ENCODE peak calls at places on chromosomes 16 and 17, in five cellular contexts. G is H9, Q is nephron progenitor cell, I is fibroblast of mammary gland, B is stomach. J is an unnamed sample.

GRCh38 chr16:23188911-23189310 is 6.4 kb downstream of the SCNN1G start:
- DNase-seq in G (no peak), Q (no peak), I (no peak), B (no peak), J (no peak)

GRCh38 chr17:31802502-31802901 is 56.5 kb downstream of the COPRS start:
- DNase-seq in G (no peak), Q (no peak), I (no peak), B (no peak), J (no peak)

GRCh38 chr17:72407336-72408121 is 286.7 kb downstream of the SOX9 start:
- DNase-seq in G (peak; percentile 66), Q (peak; percentile 17), I (peak; percentile 96), B (peak; percentile 81), J (no peak)

GRCh38 chr17:80475949-80476876 is at the start of gene NPTX1:
- DNase-seq in G (no peak), Q (peak; percentile 54), I (no peak), B (no peak), J (no peak)

GRCh38 chr17:42002792-42003301 is 14.4 kb downstream of the DNAJC7 start:
- DNase-seq in G (no peak), Q (no peak), I (no peak), B (no peak), J (no peak)

GRCh38 chr17:48593840-48594411 is 347 bp upstream of the HOXB5 start:
- DNase-seq in G (peak; percentile 93), Q (peak; percentile 94), I (peak; percentile 90), B (peak; percentile 74), J (peak; percentile 79)

GRCh38 chr16:56344518-56345405 is 80.6 kb downstream of the AMFR start:
- DNase-seq in G (no peak), Q (no peak), I (no peak), B (no peak), J (no peak)

GRCh38 chr16:27317320-27317719 is 3.5 kb downstream of the IL4R start:
- DNase-seq in G (no peak), Q (no peak), I (no peak), B (no peak), J (no peak)

GRCh38 chr16:3458278-3458851 is 14.9 kb downstream of the NAA60 start:
- DNase-seq in G (no peak), Q (no peak), I (no peak), B (no peak), J (no peak)

GRCh38 chr17:17313350-17313991 is 10.3 kb downstream of the NT5M start:
- DNase-seq in G (peak; percentile 91), Q (peak; percentile 38), I (no peak), B (peak; percentile 70), J (peak; percentile 46)

GRCh38 chr16:78487471-78487870 is 388.0 kb downstream of the WWOX start:
- DNase-seq in G (no peak), Q (no peak), I (no peak), B (no peak), J (no peak)

GRCh38 chr16:69724981-69725479 is 1.3 kb downstream of the NQO1 start:
- DNase-seq in G (no peak), Q (no peak), I (no peak), B (no peak), J (no peak)

GRCh38 chr17:46764709-46765401 is 53.6 kb downstream of the WNT3 start:
- DNase-seq in G (no peak), Q (no peak), I (peak; percentile 86), B (peak; percentile 72), J (no peak)

GRCh38 chr17:34616148-34616547 is 36.8 kb downstream of the TMEM132E start:
- DNase-seq in G (peak; percentile 69), Q (peak; percentile 78), I (no peak), B (no peak), J (no peak)

GRCh38 chr17:45949755-45950320 is 49.2 kb upstream of the STH start:
- DNase-seq in G (no peak), Q (no peak), I (no peak), B (no peak), J (no peak)

GRCh38 chr17:77609553-77610517 is 348.7 kb upstream of the TNRC6C start:
- DNase-seq in G (peak; percentile 25), Q (no peak), I (peak; percentile 46), B (no peak), J (no peak)

GRCh38 chr16:88306411-88306810 is 76.3 kb upstream of the ZNF469 start:
- DNase-seq in G (no peak), Q (no peak), I (no peak), B (no peak), J (no peak)

GRCh38 chr16:88309905-88310259 is 72.9 kb upstream of the ZNF469 start:
- DNase-seq in G (no peak), Q (no peak), I (no peak), B (no peak), J (no peak)

GRCh38 chr16:88306860-88307545 is 75.8 kb upstream of the ZNF469 start:
- DNase-seq in G (no peak), Q (no peak), I (peak; percentile 98), B (no peak), J (no peak)

GRCh38 chr16:88309174-88309904 is 73.4 kb upstream of the ZNF469 start:
- DNase-seq in G (no peak), Q (no peak), I (no peak), B (no peak), J (no peak)

GRCh38 chr16:88308441-88309173 is 74.2 kb upstream of the ZNF469 start:
- DNase-seq in G (no peak), Q (no peak), I (no peak), B (no peak), J (no peak)
- TF ChIP-seq CTCF in G (no peak), Q (no peak), I (no peak), B (no peak), J (no peak)

GRCh38 chr17:949623-950338 is 29.8 kb downstream of the NXN start:
- DNase-seq in G (peak; percentile 86), Q (peak; percentile 25), I (no peak), B (no peak), J (no peak)

GRCh38 chr17:951388-952132 is 28.0 kb downstream of the NXN start:
- DNase-seq in G (peak; percentile 94), Q (peak; percentile 81), I (peak; percentile 86), B (no peak), J (peak; percentile 56)

GRCh38 chr17:945672-946071 is 33.9 kb downstream of the NXN start:
- DNase-seq in G (no peak), Q (no peak), I (no peak), B (no peak), J (no peak)

GRCh38 chr17:946510-947236 is 32.9 kb downstream of the NXN start:
- DNase-seq in G (no peak), Q (no peak), I (no peak), B (no peak), J (no peak)

DNA sequence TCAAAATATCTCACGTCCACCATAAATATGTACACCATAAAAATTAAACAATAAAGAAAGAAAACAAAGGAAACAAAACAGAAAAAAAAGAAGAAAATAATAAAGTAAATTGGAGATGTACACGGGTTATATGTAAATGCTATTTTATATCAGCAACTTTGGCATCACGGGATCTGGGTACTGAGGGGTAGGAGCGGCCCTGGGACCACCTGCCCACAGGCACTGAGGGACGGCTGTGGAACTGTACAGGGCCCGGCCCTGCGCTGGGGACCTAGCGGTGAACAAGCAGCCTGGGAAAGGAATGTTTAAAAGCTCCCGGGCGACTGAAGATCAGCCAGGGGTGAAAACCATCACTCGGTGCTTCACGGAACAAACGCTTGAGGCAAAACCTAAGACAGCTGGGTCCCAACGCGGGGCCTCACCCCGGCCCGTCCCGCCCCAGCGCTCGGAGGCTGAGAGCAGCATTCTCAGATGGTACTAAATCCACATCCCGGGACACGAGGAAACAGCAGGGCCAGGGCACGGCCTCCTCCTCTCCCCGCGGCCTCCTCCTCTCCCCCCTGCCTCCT is 31.2 kb downstream of the NXN start:
- DNase-seq in G (peak; percentile 87), Q (peak; percentile 55), I (no peak), B (no peak), J (no peak)
- TF ChIP-seq CTCF in G (no peak), Q (no peak), I (no peak), B (no peak), J (no peak)

GRCh38 chr17:6485646-6486412 is 41.6 kb downstream of the PIMREG start:
- DNase-seq in G (no peak), Q (no peak), I (no peak), B (no peak), J (no peak)

GRCh38 chr17:6482105-6482455 is 37.8 kb downstream of the PIMREG start:
- DNase-seq in G (no peak), Q (no peak), I (no peak), B (no peak), J (no peak)

GRCh38 chr17:6479626-6480324 is 35.5 kb downstream of the PIMREG start:
- DNase-seq in G (no peak), Q (no peak), I (no peak), B (no peak), J (no peak)

GRCh38 chr17:6480325-6480675 is 36.0 kb downstream of the PIMREG start:
- DNase-seq in G (no peak), Q (no peak), I (no peak), B (no peak), J (no peak)

DNA sequence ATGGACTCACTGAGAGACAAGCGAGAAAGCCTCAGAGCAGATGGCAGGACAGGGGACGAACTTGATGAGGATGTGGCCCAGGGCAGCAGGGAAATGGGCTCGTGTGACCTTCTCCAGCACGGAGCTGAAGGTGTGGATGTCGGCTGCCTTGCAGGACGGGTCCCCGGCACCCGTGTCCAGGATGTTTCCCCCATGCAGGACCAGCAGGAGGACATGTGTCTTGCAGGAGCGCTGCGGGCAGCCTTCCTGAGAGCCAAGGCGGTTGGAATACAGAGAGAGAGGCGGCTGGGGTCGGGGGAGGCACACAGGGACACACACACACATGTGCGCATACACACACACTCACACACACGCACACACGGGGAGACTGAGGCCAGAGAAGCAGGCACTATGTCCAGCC is 39.3 kb downstream of the PIMREG start:
- DNase-seq in G (no peak), Q (no peak), I (no peak), B (no peak), J (no peak)
- TF ChIP-seq CTCF in G (no peak), Q (no peak), I (no peak), B (no peak), J (no peak)

GRCh38 chr17:40402668-40403067 is 15.0 kb downstream of the TOP2A start:
- DNase-seq in G (no peak), Q (no peak), I (no peak), B (no peak), J (no peak)

GRCh38 chr17:40404003-40404402 is 13.7 kb downstream of the TOP2A start:
- DNase-seq in G (no peak), Q (no peak), I (no peak), B (no peak), J (no peak)

DNA sequence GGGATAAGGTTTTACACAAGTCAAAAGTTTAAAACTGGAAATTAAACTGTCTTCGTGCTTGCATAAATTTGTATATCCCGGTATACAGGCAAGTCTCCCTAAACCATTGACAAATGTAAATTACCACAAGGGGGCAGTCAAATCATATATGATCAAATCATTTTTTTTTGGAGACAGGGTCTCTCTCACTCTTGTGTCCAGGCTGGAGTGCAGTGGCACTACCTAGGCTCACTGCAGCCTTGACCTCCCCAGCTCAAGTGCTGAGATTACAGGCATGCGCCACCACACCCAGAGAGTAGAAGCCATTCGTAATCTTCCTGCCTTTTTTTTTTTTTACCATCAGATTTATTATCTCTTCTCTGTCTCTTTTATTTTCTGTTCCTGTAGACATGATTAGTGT is 18.5 kb downstream of the TOP2A start:
- DNase-seq in G (no peak), Q (no peak), I (peak; percentile 73), B (no peak), J (no peak)
- TF ChIP-seq CTCF in G (peak; percentile 65), Q (peak; percentile 50), I (peak; percentile 48), B (peak; percentile 55), J (peak; percentile 64)

GRCh38 chr17:68780561-68780960 is 174.6 kb downstream of the ABCA8 start:
- DNase-seq in G (no peak), Q (no peak), I (no peak), B (no peak), J (no peak)
- TF ChIP-seq CTCF in G (no peak), Q (no peak), I (no peak), B (no peak), J (no peak)